ENCODE peak calls at places on chromosomes 2 and 18, in eight cellular contexts. C is brain microvascular endothelial cell, E is left ventricle myocardium inferior, S is HFFc6, W is heart left ventricle, Q is heart right ventricle, H is kidney epithelial cell, F is H9. V is an unnamed sample.

GRCh38 chr18:75777630-75778029 is 350.1 kb upstream of the SMIM21 start:
- DNase-seq in E (no peak), F (no peak), Q (no peak), C (no peak), S (no peak), H (no peak), W (no peak), V (no peak)

GRCh38 chr2:207876834-207877535 is 107.3 kb upstream of the FZD5 start:
- DNase-seq in S (no peak), F (no peak), Q (no peak), E (no peak), C (no peak), H (no peak), W (no peak), V (no peak)

GRCh38 chr2:196759378-196759706 is 40.1 kb downstream of the GTF3C3 start:
- DNase-seq in S (no peak), H (no peak), W (no peak), E (no peak), C (peak; percentile 47), Q (no peak), F (no peak), V (no peak)

GRCh38 chr2:8478133-8478793 is 203.6 kb upstream of the ID2 start:
- DNase-seq in S (no peak), E (no peak), W (no peak), F (no peak), C (no peak), H (no peak), Q (no peak), V (no peak)

GRCh38 chr2:8000861-8001260 is 681.0 kb upstream of the ID2 start:
- DNase-seq in W (no peak), Q (no peak), F (no peak), E (no peak), H (no peak), C (no peak), S (no peak), V (no peak)

GRCh38 chr2:127628767-127629614 is 17.0 kb upstream of the GPR17 start:
- DNase-seq in H (no peak), F (no peak), C (no peak), Q (no peak), S (no peak), E (no peak), W (peak; percentile 25), V (no peak)

GRCh38 chr2:171432206-171432968 is 1.4 kb downstream of the METTL8 start:
- DNase-seq in W (no peak), C (no peak), F (no peak), S (no peak), E (no peak), Q (no peak), H (no peak), V (no peak)

GRCh38 chr2:39216495-39217191 is 27.1 kb downstream of the CDKL4 start:
- DNase-seq in F (no peak), W (no peak), S (no peak), E (no peak), H (no peak), Q (no peak), C (no peak), V (no peak)

GRCh38 chr2:30481323-30481800 is 34.3 kb downstream of the LCLAT1 start:
- DNase-seq in E (peak; percentile 40), Q (no peak), H (no peak), F (no peak), W (no peak), S (no peak), C (no peak), V (no peak)

GRCh38 chr18:12741351-12741750 is 38.5 kb downstream of the PSMG2 start:
- DNase-seq in S (peak; percentile 91), Q (no peak), H (peak; percentile 25), C (peak; percentile 89), W (no peak), E (no peak), F (no peak), V (no peak)

GRCh38 chr2:208265371-208265806 is 666 bp upstream of the PIKFYVE start:
- DNase-seq in S (no peak), E (no peak), C (peak; percentile 61), W (peak; percentile 41), H (no peak), F (no peak), Q (no peak), V (peak; percentile 68)

GRCh38 chr2:71277536-71278103 is 50.7 kb upstream of the PAIP2B start:
- DNase-seq in C (peak; percentile 40), Q (peak; percentile 67), S (no peak), E (peak; percentile 72), W (peak; percentile 80), H (no peak), F (peak; percentile 77), V (peak; percentile 23)

GRCh38 chr18:47881752-47882455 is 48.6 kb downstream of the SMAD2 start:
- DNase-seq in W (no peak), Q (no peak), F (no peak), E (no peak), C (peak; percentile 57), S (peak; percentile 41), H (peak; percentile 44), V (no peak)

GRCh38 chr2:70192516-70192915 is 1.7 kb upstream of the C2orf42 start:
- DNase-seq in F (no peak), Q (no peak), S (no peak), E (no peak), W (no peak), H (no peak), C (no peak), V (no peak)

GRCh38 chr18:37383036-37383788 is 182.4 kb downstream of the CELF4 start:
- DNase-seq in E (no peak), W (no peak), C (no peak), S (peak; percentile 47), F (peak; percentile 39), Q (no peak), H (no peak), V (no peak)

GRCh38 chr2:127525692-127526141 is 572 bp downstream of the IWS1 start:
- DNase-seq in E (no peak), W (no peak), H (no peak), Q (no peak), S (peak; percentile 32), F (no peak), C (peak; percentile 32), V (peak; percentile 34)

GRCh38 chr2:191496838-191497237 is 181.1 kb upstream of the NABP1 start:
- DNase-seq in S (no peak), E (no peak), Q (no peak), H (no peak), W (no peak), C (no peak), F (no peak), V (no peak)

DNA sequence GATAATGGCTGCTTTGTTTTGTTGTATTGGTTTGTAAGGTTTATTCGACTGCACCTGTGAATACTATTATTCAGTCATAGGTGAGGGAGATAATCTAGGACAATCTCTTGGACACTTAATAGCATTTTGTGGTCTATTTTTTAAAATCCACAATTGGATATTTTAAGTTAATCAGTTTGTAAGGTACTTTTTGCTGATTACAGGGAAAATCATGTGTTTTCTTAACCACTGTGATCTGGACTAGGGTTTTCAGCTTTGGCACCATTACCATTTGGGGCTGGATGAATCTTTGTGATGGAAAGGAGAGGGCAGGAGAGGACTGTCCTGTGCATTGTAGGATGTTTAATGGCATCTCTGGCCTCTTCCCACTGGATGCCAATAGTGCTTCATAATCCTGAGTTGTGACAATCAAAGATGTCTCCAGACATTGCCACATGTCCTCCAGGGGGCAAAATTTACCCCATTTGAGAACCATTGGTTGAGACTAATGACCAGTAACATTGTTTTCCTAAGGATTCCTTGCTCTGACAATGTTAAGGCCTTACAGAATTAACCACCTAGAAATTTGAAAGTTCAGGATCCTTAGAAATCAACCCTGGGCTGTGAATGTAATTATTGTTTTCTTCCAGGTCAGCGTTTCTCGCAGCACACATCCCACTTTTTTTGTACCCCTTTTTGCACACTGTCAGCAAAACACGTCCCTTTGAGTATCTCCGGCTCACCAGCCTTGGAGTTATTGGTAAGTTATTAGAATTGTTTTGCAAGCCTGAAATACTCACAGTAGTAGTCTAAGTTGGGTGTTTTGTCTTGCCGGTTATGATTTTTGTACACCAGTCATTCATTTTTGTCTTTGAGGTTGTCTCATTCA is 15.6 kb downstream of the CNOT9 start:
- DNase-seq in S (no peak), W (no peak), H (no peak), F (no peak), E (no peak), C (no peak), Q (no peak), V (no peak)
- TF ChIP-seq CTCF in S (peak; percentile 30), W (no peak), H (no peak), F (peak; percentile 42), E (no peak), C (peak; percentile 8), Q (no peak), V (no peak)

GRCh38 chr2:206085742-206086445 is at the start of gene INO80D:
- DNase-seq in W (peak; percentile 76), S (peak; percentile 79), F (peak; percentile 73), Q (peak; percentile 76), C (peak; percentile 80), E (peak; percentile 68), H (peak; percentile 51), V (peak; percentile 83)
- TF ChIP-seq CTCF in W (peak; percentile 44), S (peak; percentile 67), F (peak; percentile 61), Q (peak; percentile 64), C (peak; percentile 71), E (peak; percentile 69), H (peak; percentile 57), V (peak; percentile 62)

DNA sequence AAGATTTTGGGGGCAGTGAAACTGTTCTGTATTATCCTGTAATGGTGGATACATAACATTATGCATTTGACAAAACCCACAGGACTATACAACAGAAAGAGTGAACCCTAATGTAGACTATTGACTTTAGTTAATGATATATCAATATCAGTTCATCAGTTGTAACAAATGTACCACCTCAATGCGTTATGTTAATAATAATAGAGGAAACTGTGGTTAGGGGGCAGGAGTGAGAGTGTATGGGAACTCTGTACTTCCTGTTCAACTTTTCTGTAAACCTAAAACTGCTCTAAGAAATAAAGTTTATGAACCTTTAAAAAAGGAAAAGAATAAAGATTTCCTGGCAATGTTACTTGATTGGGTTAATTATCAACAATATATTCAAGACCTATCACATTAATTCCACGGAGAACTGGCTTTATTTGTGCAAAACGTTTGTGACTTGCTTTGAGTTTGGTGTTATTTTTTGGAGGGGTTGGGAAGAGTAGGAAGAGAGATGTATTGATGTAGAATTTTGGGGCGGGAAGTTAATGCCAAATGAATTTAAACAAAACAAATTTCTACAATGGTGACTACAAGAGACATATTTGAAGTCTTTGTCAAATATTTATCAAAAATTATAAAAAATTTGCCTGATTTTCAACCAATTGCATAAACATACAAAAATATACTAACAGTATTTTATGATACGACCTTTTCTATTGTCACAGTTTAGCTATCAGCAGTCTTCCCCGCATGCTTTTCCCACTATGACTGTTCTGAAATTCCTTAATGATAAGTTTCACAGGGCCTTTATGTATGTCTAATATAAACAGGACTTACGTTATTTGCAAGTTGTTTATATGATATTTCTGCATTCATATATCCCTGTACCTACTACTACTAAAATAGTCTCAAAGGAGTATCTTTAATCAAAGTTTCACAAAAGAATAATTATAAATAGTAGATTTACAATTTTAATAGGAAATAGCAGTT is 2.1 kb upstream of the RTN4 start:
- DNase-seq in F (no peak), C (no peak), W (no peak), H (no peak), Q (no peak), S (no peak), E (no peak), V (no peak)
- TF ChIP-seq CTCF in F (no peak), C (no peak), W (no peak), H (no peak), Q (no peak), S (no peak), E (no peak), V (no peak)

DNA sequence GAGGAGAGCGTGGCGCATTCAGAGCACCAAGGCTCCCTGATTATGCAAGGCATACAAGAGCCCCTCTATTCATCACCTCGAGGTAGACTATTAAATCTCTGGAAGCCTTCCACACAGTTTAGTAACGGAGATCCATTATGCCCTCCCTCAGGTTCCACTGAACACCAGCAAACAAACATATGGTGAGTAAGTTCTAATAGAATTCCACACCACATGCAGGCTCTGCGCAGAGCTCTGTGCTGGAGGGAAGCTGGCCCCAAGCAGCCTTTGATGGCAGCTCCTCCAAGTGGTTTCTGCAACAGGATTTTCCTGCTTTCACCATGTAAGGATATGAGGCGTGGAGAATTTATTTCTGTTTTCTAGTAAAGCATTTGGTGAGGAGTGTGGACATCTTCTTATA is 238.6 kb downstream of the C1D start:
- DNase-seq in W (no peak), F (no peak), S (peak; percentile 10), Q (no peak), H (no peak), E (no peak), C (no peak), V (no peak)
- TF ChIP-seq CTCF in W (no peak), F (no peak), S (no peak), Q (no peak), H (peak; percentile 1), E (no peak), C (no peak), V (no peak)

V was measured in GM13977.